ENCODE peak calls at places on chromosomes 6 and 20, in six cellular contexts. F, A, E, U, J and B are unnamed samples.

GRCh38 chr6:139161817-139162284 is 27.0 kb downstream of the HECA start:
- DNase-seq in F (no peak), A (no peak), E (no peak), U (no peak), J (no peak), B (no peak)

GRCh38 chr6:34964564-34964963 is 75.5 kb downstream of the ANKS1A start:
- DNase-seq in F (no peak), A (no peak), E (no peak), U (no peak), J (no peak), B (no peak)

GRCh38 chr6:145734486-145735355 is 599 bp downstream of the EPM2A start:
- DNase-seq in F (peak; percentile 91), A (peak; percentile 94), E (peak; percentile 95), U (peak; percentile 75), J (peak; percentile 95), B (peak; percentile 82)

GRCh38 chr6:163100259-163100658 is 314.3 kb upstream of the QKI start:
- DNase-seq in F (no peak), A (no peak), E (no peak), U (no peak), J (no peak), B (no peak)

GRCh38 chr6:48036316-48036715 is 74.7 kb downstream of the PTCHD4 start:
- DNase-seq in F (no peak), A (peak; percentile 44), E (no peak), U (no peak), J (no peak), B (no peak)

GRCh38 chr6:42627674-42628073 is 63.8 kb downstream of the UBR2 start:
- DNase-seq in F (no peak), A (no peak), E (no peak), U (no peak), J (no peak), B (no peak)

GRCh38 chr20:61566691-61567090 is 314.6 kb downstream of the CDH4 start:
- DNase-seq in F (no peak), A (no peak), E (no peak), U (no peak), J (peak; percentile 39), B (no peak)

GRCh38 chr6:131316654-131317053 is 181.4 kb downstream of the AKAP7 start:
- DNase-seq in F (no peak), A (no peak), E (no peak), U (no peak), J (no peak), B (no peak)

GRCh38 chr6:38603492-38603891 is 36.2 kb downstream of the BTBD9 start:
- DNase-seq in F (peak; percentile 40), A (no peak), E (no peak), U (no peak), J (no peak), B (no peak)

GRCh38 chr6:130434174-130434873 is 68.5 kb downstream of the TMEM200A start:
- DNase-seq in F (no peak), A (no peak), E (no peak), U (no peak), J (no peak), B (no peak)

GRCh38 chr6:119653329-119653728 is 303.8 kb upstream of the MAN1A1 start:
- DNase-seq in F (no peak), A (no peak), E (no peak), U (no peak), J (no peak), B (no peak)

DNA sequence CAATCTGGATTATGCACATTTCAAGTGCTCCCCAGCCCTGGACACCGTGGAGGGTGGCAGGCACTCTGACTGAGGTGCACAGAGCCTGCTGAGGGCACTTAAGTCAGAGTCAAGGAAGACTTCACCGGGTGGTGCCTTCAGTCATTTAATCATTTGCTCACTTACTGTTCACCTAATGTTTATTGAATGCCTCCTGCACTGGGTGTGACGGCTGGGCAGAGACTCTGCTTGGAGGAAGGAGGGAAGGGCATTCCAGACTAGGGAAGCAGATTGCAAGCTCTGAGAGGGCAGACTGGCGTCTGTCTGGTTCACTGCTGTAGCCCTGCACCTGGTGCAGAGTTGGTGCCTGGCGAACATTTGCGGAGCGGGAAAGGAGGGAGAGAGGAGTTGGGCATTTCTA is 54.2 kb upstream of the FAM83D start:
- DNase-seq in F (no peak), A (no peak), E (no peak), U (no peak), J (no peak), B (no peak)
- H3K4me1 ChIP-seq in F (peaks cover 62% of the 10 kb centered on the region), A (peaks cover 7% of the 10 kb centered on the region), E (peaks cover 21% of the 10 kb centered on the region), U (no peaks in the 10 kb centered on the region), J (peaks cover 52% of the 10 kb centered on the region), B (no peaks in the 10 kb centered on the region)

DNA sequence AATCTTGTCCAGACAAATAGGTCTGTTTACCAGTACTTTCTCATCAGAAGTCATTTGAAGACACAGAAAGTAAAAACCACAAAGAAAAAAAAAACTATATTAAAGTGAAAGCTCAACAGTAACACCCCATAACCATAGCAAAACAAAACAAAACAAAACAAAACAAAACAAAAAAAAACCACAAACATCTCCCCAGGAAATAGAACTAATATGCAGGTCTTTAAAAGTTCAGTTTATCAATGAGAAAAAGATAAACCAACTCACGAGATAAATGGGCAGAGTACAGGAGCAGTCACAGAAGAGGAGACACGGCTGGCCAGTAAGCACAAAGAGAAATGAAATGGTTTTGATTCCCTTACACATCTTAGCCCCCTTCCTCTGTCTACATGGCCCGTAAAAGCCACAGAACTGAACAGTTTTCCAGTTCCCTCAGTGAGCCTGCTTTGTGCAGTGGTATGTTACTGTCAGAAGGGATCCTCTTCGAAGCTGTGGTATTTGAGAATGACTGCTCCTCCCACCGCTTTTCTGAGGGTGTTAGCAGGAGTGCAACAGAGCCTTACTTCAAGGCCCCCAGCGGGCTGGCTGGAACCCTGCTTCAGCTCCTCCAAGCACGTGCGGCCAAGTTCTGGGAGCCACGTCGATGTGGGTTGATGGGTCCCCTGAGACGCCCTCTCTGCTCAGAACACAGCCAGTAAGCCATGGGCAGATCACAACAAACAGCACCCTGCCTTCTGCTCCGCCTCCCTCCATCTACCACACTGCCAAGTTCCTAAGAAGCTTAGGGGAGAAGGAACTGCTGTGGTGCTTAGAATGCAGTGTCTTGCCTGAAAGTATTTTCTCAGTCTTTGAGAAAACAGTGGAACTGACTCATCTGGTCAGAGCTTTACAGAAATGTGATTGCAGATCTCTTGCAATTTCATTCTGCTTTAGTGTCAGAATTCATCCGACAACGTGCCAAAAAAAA is 14.0 kb downstream of the UST start:
- DNase-seq in F (peak; percentile 43), A (no peak), E (peak; percentile 68), U (peak; percentile 30), J (peak; percentile 92), B (peak; percentile 36)
- TF ChIP-seq POLR2AphosphoS5 in F (no peak), A (no peak), E (no peak), U (peak; percentile 11), J (peak; percentile 75), B (peak; percentile 35)

GRCh38 chr20:4684837-4685413 is 36.8 kb upstream of the PRND start:
- DNase-seq in F (no peak), A (peak; percentile 63), E (no peak), U (no peak), J (no peak), B (no peak)
- H3K27ac ChIP-seq in F (no peak overlapping the region), A (no peak overlapping the region), E (no peak overlapping the region), U (peak overlapping the region; percentile 99), J (no peak overlapping the region), B (no peak overlapping the region)

GRCh38 chr20:49754596-49754995 is 40.9 kb upstream of the B4GALT5 start:
- DNase-seq in F (no peak), A (no peak), E (no peak), U (no peak), J (no peak), B (no peak)

GRCh38 chr20:49751397-49751735 is 37.7 kb upstream of the B4GALT5 start:
- DNase-seq in F (no peak), A (no peak), E (no peak), U (peak; percentile 58), J (no peak), B (no peak)

GRCh38 chr20:49753133-49753532 is 39.5 kb upstream of the B4GALT5 start:
- DNase-seq in F (no peak), A (no peak), E (no peak), U (no peak), J (no peak), B (no peak)

GRCh38 chr20:49750611-49751396 is 37.1 kb upstream of the B4GALT5 start:
- DNase-seq in F (peak; percentile 60), A (no peak), E (peak; percentile 25), U (no peak), J (peak; percentile 80), B (no peak)

DNA sequence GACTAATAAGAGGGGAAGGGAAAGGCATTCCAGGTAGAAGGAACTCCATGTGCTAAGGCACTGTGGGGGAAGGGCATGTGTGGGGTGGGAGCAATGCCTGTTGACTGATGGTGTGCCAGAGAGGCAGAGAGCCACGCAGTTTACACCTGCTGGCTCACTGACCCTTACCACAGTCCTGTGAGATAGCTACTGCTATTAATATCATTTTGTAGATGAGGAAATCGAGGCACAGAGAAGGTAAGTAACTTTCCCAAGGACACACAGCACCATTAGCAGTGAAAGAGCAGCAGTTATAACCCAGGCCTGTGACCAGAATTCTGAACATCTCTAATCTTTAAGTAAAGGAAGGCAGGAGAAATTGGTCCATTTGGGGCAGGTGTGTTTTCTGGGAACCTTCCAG is 38.8 kb upstream of the B4GALT5 start:
- DNase-seq in F (no peak), A (no peak), E (no peak), U (no peak), J (no peak), B (no peak)
- H3K4me1 ChIP-seq in F (peaks cover 21% of the 10 kb centered on the region), A (peaks cover 54% of the 10 kb centered on the region), E (peaks cover 12% of the 10 kb centered on the region), U (peaks cover 8% of the 10 kb centered on the region), J (peaks cover 7% of the 10 kb centered on the region), B (no peaks in the 10 kb centered on the region)

GRCh38 chr6:108993876-108994275 is 100.8 kb downstream of the SESN1 start:
- DNase-seq in F (no peak), A (no peak), E (peak; percentile 20), U (no peak), J (no peak), B (no peak)

GRCh38 chr6:108988765-108989164 is 105.9 kb downstream of the SESN1 start:
- DNase-seq in F (no peak), A (no peak), E (no peak), U (no peak), J (no peak), B (no peak)

GRCh38 chr6:108995296-108995695 is 99.3 kb downstream of the SESN1 start:
- DNase-seq in F (no peak), A (no peak), E (no peak), U (no peak), J (no peak), B (no peak)

GRCh38 chr6:108988291-108988690 is 106.4 kb downstream of the SESN1 start:
- DNase-seq in F (no peak), A (no peak), E (no peak), U (no peak), J (no peak), B (no peak)

DNA sequence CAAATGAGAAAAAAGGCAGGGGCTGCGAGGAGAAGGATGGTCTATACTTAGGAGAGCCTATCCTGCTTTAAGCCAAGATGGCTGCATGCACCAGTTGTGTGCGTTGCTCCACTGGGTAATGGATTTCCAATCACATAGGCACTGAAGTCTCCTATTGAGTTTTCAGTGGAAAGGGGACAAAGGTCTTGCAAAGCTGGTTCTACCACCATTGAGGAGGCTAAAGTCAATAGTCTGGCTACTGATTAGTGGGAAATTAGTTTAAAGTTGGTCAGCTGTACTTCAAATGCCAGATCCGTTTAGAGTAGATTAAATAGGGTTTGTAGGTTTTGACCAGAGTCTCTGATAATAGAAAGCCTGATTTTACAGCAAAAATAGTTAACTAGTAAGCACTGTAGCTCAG is 104.9 kb downstream of the SESN1 start:
- DNase-seq in F (no peak), A (peak; percentile 45), E (no peak), U (no peak), J (no peak), B (no peak)
- TF ChIP-seq POLR2AphosphoS5 in F (no peak), A (no peak), E (no peak), U (no peak), J (no peak), B (no peak)